ENCODE peak calls at places on chromosome 2, in five cellular contexts. P is kidney; Z is naive thymus-derived CD4-positive, alpha-beta T cell; M is effector memory CD8-positive, alpha-beta T cell; A is progenitor cell of endocrine pancreas. W is an unnamed sample.

GRCh38 chr2:20571231-20571630 is 79.7 kb downstream of the HS1BP3 start:
- DNase-seq in Z (no peak), P (no peak), M (no peak), A (no peak), W (no peak)

GRCh38 chr2:199850718-199851498 is at the start of gene FTCDNL1:
- DNase-seq in M (peak; percentile 49), P (peak; percentile 88), Z (peak; percentile 59), A (peak; percentile 37), W (peak; percentile 29)

GRCh38 chr2:10792660-10793400 is 19.8 kb downstream of the PDIA6 start:
- DNase-seq in A (no peak), P (peak; percentile 35), M (no peak), Z (no peak), W (no peak)

GRCh38 chr2:227888289-227888688 is 16.9 kb downstream of the DAW1 start:
- DNase-seq in M (no peak), P (no peak), A (no peak), Z (no peak), W (no peak)

GRCh38 chr2:25204190-25204838 is 35.9 kb upstream of the POMC start:
- DNase-seq in A (no peak), P (no peak), Z (no peak), M (no peak), W (no peak)

GRCh38 chr2:42562474-42563144 is 5.8 kb upstream of the MTA3 start:
- DNase-seq in A (no peak), Z (no peak), M (no peak), P (no peak), W (no peak)

GRCh38 chr2:64608867-64609228 is 44.9 kb downstream of the SERTAD2 start:
- DNase-seq in A (no peak), M (no peak), P (peak; percentile 80), Z (no peak), W (peak; percentile 44)

GRCh38 chr2:6423944-6424343 is 441.8 kb downstream of the CMPK2 start:
- DNase-seq in A (no peak), M (no peak), P (no peak), Z (no peak), W (no peak)

GRCh38 chr2:173251225-173251624 is 103.4 kb upstream of the CDCA7 start:
- DNase-seq in A (no peak), M (no peak), Z (no peak), P (no peak), W (no peak)

GRCh38 chr2:232981356-232981755 is 31.7 kb downstream of the NGEF start:
- DNase-seq in Z (no peak), A (no peak), M (no peak), P (no peak), W (no peak)

GRCh38 chr2:109312902-109313301 is 183.9 kb downstream of the SH3RF3 start:
- DNase-seq in P (no peak), A (no peak), Z (no peak), M (no peak), W (no peak)